ENCODE peak calls at places on chromosomes 2 and 18, in nine cellular contexts. K is RWPE2; W is MM.1S; Q is heart left ventricle; V is psoas muscle; N is right atrium auricular region; J is PC-9; D is SJCRH30; C is effector memory CD4-positive, alpha-beta T cell. X is an unnamed sample.

GRCh38 chr2:13260401-13260800 is 543.7 kb downstream of the TRIB2 start:
- DNase-seq in D (peak; percentile 60), W (no peak), C (no peak), V (no peak), K (no peak), N (no peak), Q (no peak), J (no peak), X (no peak)

GRCh38 chr2:28997237-28997846 is 16.2 kb downstream of the TOGARAM2 start:
- DNase-seq in N (no peak), C (no peak), K (no peak), J (no peak), V (peak; percentile 48), D (peak; percentile 44), Q (no peak), W (no peak), X (no peak)

GRCh38 chr2:241633561-241633960 is 3.4 kb downstream of the THAP4 start:
- DNase-seq in Q (no peak), J (no peak), K (no peak), C (no peak), N (no peak), W (no peak), V (no peak), D (no peak), X (no peak)

GRCh38 chr2:28166956-28167355 is 225.7 kb upstream of the FOSL2 start:
- DNase-seq in K (no peak), D (no peak), W (no peak), J (no peak), N (no peak), Q (no peak), V (no peak), C (no peak), X (no peak)

GRCh38 chr2:178775975-178776374 is 31.2 kb downstream of the TTN start:
- DNase-seq in V (no peak), Q (no peak), D (no peak), N (no peak), K (no peak), C (no peak), W (no peak), J (no peak), X (no peak)

GRCh38 chr2:76678358-76679024 is 843.7 kb downstream of the LRRTM4 start:
- DNase-seq in N (no peak), W (no peak), D (no peak), C (no peak), V (no peak), Q (no peak), J (no peak), K (no peak), X (no peak)

GRCh38 chr2:223041527-223042109 is 10.4 kb upstream of the KCNE4 start:
- DNase-seq in D (peak; percentile 71), Q (peak; percentile 67), J (peak; percentile 92), V (peak; percentile 77), K (peak; percentile 84), W (no peak), N (peak; percentile 88), C (no peak), X (no peak)

GRCh38 chr2:231514951-231515297 is 15.3 kb downstream of the NMUR1 start:
- DNase-seq in V (no peak), N (no peak), C (no peak), D (no peak), J (no peak), W (no peak), K (no peak), Q (no peak), X (no peak)

DNA sequence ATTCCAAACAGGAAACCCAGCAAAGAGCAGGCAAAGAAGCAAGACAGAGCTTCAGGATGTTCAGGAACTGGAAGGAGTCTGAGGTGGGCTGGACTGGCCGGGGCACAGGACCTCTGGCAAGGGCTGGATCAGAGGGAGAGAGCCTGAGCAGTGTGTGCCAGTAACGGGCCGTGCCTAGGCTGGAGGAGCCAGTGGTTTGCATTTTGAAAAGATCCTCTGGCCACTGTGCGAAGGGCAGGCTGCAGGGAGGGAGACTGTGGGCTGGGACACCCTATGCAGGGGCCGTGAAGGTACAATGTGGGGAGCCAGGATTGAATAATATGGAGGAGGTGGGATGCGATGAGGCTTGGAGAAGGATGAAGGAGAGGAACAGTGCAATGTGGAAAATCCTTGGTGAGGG is 6.2 kb upstream of the SDC1 start:
- DNase-seq in J (no peak), K (no peak), W (no peak), C (no peak), Q (peak; percentile 5), V (no peak), N (no peak), D (no peak), X (peak; percentile 8)
- H3K27ac ChIP-seq in J (peak overlapping the region; percentile 99), K (peak overlapping the region; percentile 99), W (no peak overlapping the region), C (no peak overlapping the region), Q (no peak overlapping the region), V (no peak overlapping the region), N (no peak overlapping the region), D (no peak overlapping the region), X (no peak overlapping the region)

GRCh38 chr2:237057893-237058300 is 27.8 kb upstream of the COPS8 start:
- DNase-seq in J (no peak), Q (no peak), K (no peak), W (peak; percentile 44), C (no peak), V (no peak), N (no peak), D (no peak), X (no peak)

GRCh38 chr2:237059155-237059875 is 26.4 kb upstream of the COPS8 start:
- DNase-seq in Q (no peak), W (peak; percentile 89), N (no peak), J (no peak), C (no peak), D (no peak), K (no peak), V (no peak), X (no peak)

GRCh38 chr2:237057107-237057506 is 28.6 kb upstream of the COPS8 start:
- DNase-seq in D (no peak), Q (no peak), J (no peak), N (no peak), C (no peak), V (no peak), W (no peak), K (no peak), X (no peak)

GRCh38 chr2:237056271-237056875 is 29.3 kb upstream of the COPS8 start:
- DNase-seq in C (no peak), D (no peak), K (no peak), Q (no peak), W (no peak), V (no peak), N (no peak), J (no peak), X (no peak)

GRCh38 chr2:237058423-237058822 is 27.3 kb upstream of the COPS8 start:
- DNase-seq in J (no peak), K (no peak), C (no peak), V (no peak), D (no peak), W (no peak), Q (no peak), N (no peak), X (no peak)
- H3K4me3 ChIP-seq in J (no peak overlapping the region), K (no peak overlapping the region), C (no peak overlapping the region), V (no peak overlapping the region), D (no peak overlapping the region), W (peak overlapping the region; percentile 52), Q (no peak overlapping the region), N (no peak overlapping the region), X (no peak overlapping the region)

GRCh38 chr2:9178110-9178904 is 28.3 kb upstream of the ASAP2 start:
- DNase-seq in V (no peak), K (no peak), D (no peak), J (peak; percentile 67), W (peak; percentile 53), C (no peak), N (no peak), Q (no peak), X (no peak)

GRCh38 chr2:9179572-9180201 is 26.9 kb upstream of the ASAP2 start:
- DNase-seq in C (no peak), V (no peak), J (peak; percentile 69), W (no peak), K (peak; percentile 78), Q (no peak), D (peak; percentile 54), N (peak; percentile 90), X (peak; percentile 30)

GRCh38 chr2:9178905-9179571 is 27.6 kb upstream of the ASAP2 start:
- DNase-seq in V (peak; percentile 58), W (peak; percentile 78), J (peak; percentile 54), N (peak; percentile 78), D (peak; percentile 83), Q (peak; percentile 37), C (no peak), K (peak; percentile 77), X (no peak)

GRCh38 chr2:9170458-9171130 is 36.0 kb upstream of the ASAP2 start:
- DNase-seq in K (no peak), V (no peak), W (no peak), J (peak; percentile 68), C (no peak), N (no peak), D (no peak), Q (no peak), X (no peak)

DNA sequence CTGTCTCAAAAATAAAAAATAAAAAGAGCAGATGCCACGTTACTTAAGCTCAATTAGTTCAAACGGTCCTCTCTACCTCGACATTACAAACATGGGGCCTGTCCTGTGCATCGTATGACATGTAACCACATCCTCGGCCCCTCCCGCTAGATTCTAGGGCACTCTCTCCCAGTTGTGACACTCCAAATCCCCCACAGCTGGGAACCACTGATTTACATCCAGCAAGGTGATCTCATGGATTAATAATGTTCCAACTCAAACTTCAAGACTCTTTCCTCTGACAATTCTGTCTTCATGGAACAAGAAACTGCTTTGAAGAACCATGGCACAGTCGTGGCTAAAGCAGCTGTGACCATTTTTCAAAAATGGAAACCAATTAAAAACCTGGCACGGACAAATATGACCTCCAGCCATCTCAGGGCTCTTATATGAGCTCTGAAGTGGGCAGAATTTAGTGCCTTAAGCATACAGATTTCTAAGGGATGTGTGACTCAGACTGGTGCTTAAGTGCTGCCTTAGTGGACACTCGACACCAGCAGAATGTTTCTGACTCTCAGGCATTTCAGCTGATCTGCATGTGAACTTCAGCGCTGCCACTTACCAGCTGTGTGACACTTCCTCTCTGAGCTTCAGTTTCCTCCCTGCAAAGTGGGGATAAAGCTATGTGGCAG is 31.7 kb upstream of the ASAP2 start:
- DNase-seq in J (peak; percentile 39), W (no peak), N (no peak), C (no peak), V (no peak), D (peak; percentile 92), K (no peak), Q (no peak), X (no peak)
- H3K27ac ChIP-seq in J (peak overlapping the region; percentile 56), W (no peak overlapping the region), N (peak overlapping the region; percentile 49), C (no peak overlapping the region), V (no peak overlapping the region), D (peak overlapping the region; percentile 59), K (peak overlapping the region; percentile 58), Q (peak overlapping the region; percentile 52), X (no peak overlapping the region)

GRCh38 chr18:78794031-78794430 is 185.6 kb upstream of the SALL3 start:
- DNase-seq in J (no peak), V (no peak), W (no peak), K (no peak), D (no peak), N (no peak), C (no peak), Q (no peak), X (no peak)

GRCh38 chr18:78792736-78793135 is 186.9 kb upstream of the SALL3 start:
- DNase-seq in D (no peak), K (no peak), N (no peak), J (no peak), C (no peak), Q (no peak), W (no peak), V (no peak), X (no peak)

GRCh38 chr18:78792094-78792493 is 187.5 kb upstream of the SALL3 start:
- DNase-seq in D (no peak), Q (no peak), V (no peak), N (no peak), J (no peak), W (no peak), C (no peak), K (no peak), X (no peak)

GRCh38 chr18:78790960-78791359 is 188.7 kb upstream of the SALL3 start:
- DNase-seq in Q (no peak), J (no peak), W (no peak), N (no peak), K (no peak), V (no peak), D (no peak), C (no peak), X (no peak)

DNA sequence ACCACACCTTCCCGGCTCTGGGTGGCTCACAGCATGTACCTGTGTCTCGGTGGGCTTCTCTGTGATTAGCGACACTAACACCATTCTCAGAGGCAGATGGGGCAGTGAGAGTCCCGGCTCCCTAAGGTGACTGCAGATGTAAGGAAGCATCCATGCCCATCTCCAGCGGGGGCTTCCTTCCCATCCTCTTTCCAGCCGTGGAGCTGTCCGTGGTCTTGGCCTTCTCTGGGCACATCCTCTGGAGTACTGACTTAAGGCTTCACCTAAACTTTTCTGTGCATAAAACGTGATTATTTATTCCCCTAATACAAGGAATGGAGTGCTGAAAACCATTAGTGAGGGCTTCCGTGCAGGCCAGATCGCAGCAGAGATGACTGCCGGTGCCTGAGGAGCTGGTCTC is 186.3 kb upstream of the SALL3 start:
- DNase-seq in K (no peak), V (no peak), N (no peak), W (no peak), D (no peak), J (no peak), C (no peak), Q (no peak), X (no peak)
- H3K4me3 ChIP-seq in K (no peak overlapping the region), V (no peak overlapping the region), N (no peak overlapping the region), W (no peak overlapping the region), D (no peak overlapping the region), J (no peak overlapping the region), C (no peak overlapping the region), Q (no peak overlapping the region), X (no peak overlapping the region)